ENCODE peak calls at places on chromosomes 6 and 20, in seven cellular contexts. P is NCI-H1105; J is left colon; S is fibroblast of pulmonary artery; G is activated effector memory CD4-positive, alpha-beta T cell treated with Interleukin-2 at 50 U/mL for 16 hours; A is NCI-H1417; I is lung microvascular endothelial cell. N is an unnamed sample.
A peak's percentile ranks its signal among the peaks of the same experiment; 100 is the strongest.

GRCh38 chr6:105318660-105319059 is 84.2 kb downstream of the PREP start:
- DNase-seq in P (no peak), J (no peak), S (peak; percentile 41), G (no peak), A (no peak), I (peak; percentile 64), N (peak; percentile 46)

GRCh38 chr6:98118357-98119045 is 715.9 kb upstream of the POU3F2 start:
- DNase-seq in P (no peak), J (no peak), S (no peak), G (no peak), A (no peak), I (no peak), N (no peak)

GRCh38 chr6:33978593-33979150 is 167.2 kb downstream of the GRM4 start:
- DNase-seq in P (no peak), J (peak; percentile 26), S (no peak), G (no peak), A (no peak), I (no peak), N (no peak)

GRCh38 chr6:42402184-42402583 is 49.5 kb downstream of the TRERF1 start:
- DNase-seq in P (no peak), J (no peak), S (peak; percentile 38), G (no peak), A (no peak), I (no peak), N (no peak)

GRCh38 chr6:95321106-95321505 is 256.2 kb upstream of the MANEA start:
- DNase-seq in P (no peak), J (no peak), S (no peak), G (no peak), A (no peak), I (no peak), N (no peak)

GRCh38 chr6:113744886-113745285 is 112.3 kb upstream of the MARCKS start:
- DNase-seq in P (no peak), J (no peak), S (no peak), G (no peak), A (no peak), I (no peak), N (no peak)

GRCh38 chr6:36820700-36821580 is 18.3 kb downstream of the CPNE5 start:
- DNase-seq in P (no peak), J (no peak), S (peak; percentile 41), G (no peak), A (no peak), I (peak; percentile 58), N (no peak)

GRCh38 chr20:8151371-8151770 is 19.3 kb downstream of the PLCB1 start:
- DNase-seq in P (no peak), J (no peak), S (peak; percentile 50), G (no peak), A (peak; percentile 11), I (peak; percentile 87), N (peak; percentile 53)

GRCh38 chr6:169583867-169584541 is 117.8 kb downstream of the WDR27 start:
- DNase-seq in P (no peak), J (no peak), S (no peak), G (no peak), A (no peak), I (no peak), N (no peak)

GRCh38 chr20:49712918-49713778 is 530 bp downstream of the B4GALT5 start:
- DNase-seq in P (peak; percentile 61), J (peak; percentile 38), S (peak; percentile 38), G (peak; percentile 13), A (no peak), I (peak; percentile 49), N (no peak)

GRCh38 chr6:18795726-18796125 is 408.6 kb downstream of the RNF144B start:
- DNase-seq in P (no peak), J (no peak), S (no peak), G (no peak), A (no peak), I (no peak), N (no peak)

GRCh38 chr6:2109796-2110195 is 135.6 kb downstream of the GMDS start:
- DNase-seq in P (peak; percentile 60), J (no peak), S (no peak), G (no peak), A (no peak), I (no peak), N (no peak)

GRCh38 chr20:58372836-58373235 is 16.2 kb upstream of the VAPB start:
- DNase-seq in P (no peak), J (no peak), S (no peak), G (no peak), A (no peak), I (no peak), N (no peak)

GRCh38 chr6:28568515-28569108 is 42.9 kb downstream of the GPX5 start:
- DNase-seq in P (no peak), J (no peak), S (no peak), G (no peak), A (no peak), I (no peak), N (no peak)

GRCh38 chr6:52293067-52293466 is 8.5 kb upstream of the MCM3 start:
- DNase-seq in P (no peak), J (no peak), S (no peak), G (no peak), A (no peak), I (peak; percentile 56), N (no peak)

GRCh38 chr6:169654590-169655391 is 47.0 kb downstream of the WDR27 start:
- DNase-seq in P (no peak), J (peak; percentile 73), S (peak; percentile 76), G (peak; percentile 70), A (peak; percentile 45), I (peak; percentile 86), N (peak; percentile 48)

GRCh38 chr6:19028201-19028600 is 641.1 kb downstream of the RNF144B start:
- DNase-seq in P (no peak), J (no peak), S (no peak), G (no peak), A (no peak), I (no peak), N (no peak)

GRCh38 chr6:167100241-167100674 is 22.6 kb upstream of the CCR6 start:
- DNase-seq in P (no peak), J (no peak), S (no peak), G (no peak), A (no peak), I (no peak), N (no peak)

GRCh38 chr20:35436175-35436568 is 1.9 kb downstream of the GDF5 start:
- DNase-seq in P (no peak), J (no peak), S (no peak), G (no peak), A (no peak), I (no peak), N (no peak)

GRCh38 chr6:37517411-37517812 is 17.7 kb upstream of the CCDC167 start:
- DNase-seq in P (no peak), J (no peak), S (no peak), G (peak; percentile 73), A (no peak), I (no peak), N (no peak)

GRCh38 chr6:72619883-72620696 is 1.8 kb upstream of the KCNQ5 start:
- DNase-seq in P (no peak), J (no peak), S (peak; percentile 35), G (peak; percentile 29), A (no peak), I (no peak), N (no peak)

GRCh38 chr6:95364016-95364604 is 213.2 kb upstream of the MANEA start:
- DNase-seq in P (peak; percentile 43), J (no peak), S (peak; percentile 20), G (no peak), A (peak; percentile 40), I (peak; percentile 10), N (peak; percentile 0)

GRCh38 chr6:137680678-137681346 is 186.2 kb upstream of the TNFAIP3 start:
- DNase-seq in P (no peak), J (no peak), S (peak; percentile 59), G (no peak), A (no peak), I (peak; percentile 89), N (no peak)

GRCh38 chr6:54266400-54266923 is 41.8 kb upstream of the TINAG start:
- DNase-seq in P (no peak), J (no peak), S (no peak), G (no peak), A (no peak), I (no peak), N (no peak)

GRCh38 chr6:168197636-168198301 is 118.8 kb upstream of the FRMD1 start:
- DNase-seq in P (no peak), J (no peak), S (no peak), G (no peak), A (no peak), I (no peak), N (no peak)

GRCh38 chr20:19114410-19114809 is 98.0 kb upstream of the SLC24A3 start:
- DNase-seq in P (no peak), J (no peak), S (no peak), G (no peak), A (peak; percentile 56), I (no peak), N (no peak)

GRCh38 chr6:38933426-38933825 is 115.2 kb upstream of the GLP1R start:
- DNase-seq in P (peak; percentile 1), J (no peak), S (peak; percentile 7), G (no peak), A (no peak), I (peak; percentile 34), N (no peak)

GRCh38 chr6:55069132-55069781 is 105.1 kb upstream of the HCRTR2 start:
- DNase-seq in P (peak; percentile 1), J (no peak), S (peak; percentile 72), G (no peak), A (peak; percentile 8), I (peak; percentile 51), N (peak; percentile 62)

GRCh38 chr6:66796987-66797386 is 1090.0 kb upstream of the EYS start:
- DNase-seq in P (peak; percentile 40), J (no peak), S (no peak), G (no peak), A (no peak), I (no peak), N (no peak)

GRCh38 chr6:82169138-82169876 is 78.2 kb downstream of the IBTK start:
- DNase-seq in P (no peak), J (no peak), S (no peak), G (no peak), A (no peak), I (no peak), N (no peak)

N was measured in astrocyte of the cerebellum.